ENCODE peak calls at places on chromosomes 7 and 10, in nine cellular contexts. One of them, this sample, is unnamed.

GRCh38 chr10:16929067-16929466 is 111.8 kb upstream of the RSU1 start:
- DNase-seq in IMR-90: no peak
- DNase-seq in H7: no peak
- DNase-seq in C1 segment of cervical spinal cord: no peak
- DNase-seq in activated naive CD4-positive, alpha-beta T cell: no peak
- DNase-seq in SW480: peak; percentile 46
- DNase-seq in activated T-helper 1 cell treated with anti-CD3 and anti-CD28 coated beads, Interleukin-2, amount 50 U/mL, for 16 hours: no peak
- DNase-seq in right cardiac atrium: no peak
- DNase-seq in substantia nigra: no peak
- DNase-seq in this sample: no peak

GRCh38 chr10:28833313-28833712 is 156.0 kb downstream of the BAMBI start:
- DNase-seq in IMR-90: no peak
- DNase-seq in H7: no peak
- DNase-seq in C1 segment of cervical spinal cord: no peak
- DNase-seq in activated naive CD4-positive, alpha-beta T cell: no peak
- DNase-seq in SW480: no peak
- DNase-seq in activated T-helper 1 cell treated with anti-CD3 and anti-CD28 coated beads, Interleukin-2, amount 50 U/mL, for 16 hours: no peak
- DNase-seq in right cardiac atrium: no peak
- DNase-seq in substantia nigra: no peak
- DNase-seq in this sample: no peak

GRCh38 chr10:132407846-132408278 is 10.9 kb downstream of the PWWP2B start:
- DNase-seq in IMR-90: peak; percentile 29
- DNase-seq in H7: peak; percentile 97
- DNase-seq in C1 segment of cervical spinal cord: no peak
- DNase-seq in activated naive CD4-positive, alpha-beta T cell: no peak
- DNase-seq in SW480: no peak
- DNase-seq in activated T-helper 1 cell treated with anti-CD3 and anti-CD28 coated beads, Interleukin-2, amount 50 U/mL, for 16 hours: no peak
- DNase-seq in right cardiac atrium: peak; percentile 67
- DNase-seq in substantia nigra: no peak
- DNase-seq in this sample: no peak

GRCh38 chr10:97777148-97777547 is 5.3 kb upstream of the SFRP5 start:
- DNase-seq in IMR-90: no peak
- DNase-seq in H7: no peak
- DNase-seq in C1 segment of cervical spinal cord: no peak
- DNase-seq in activated naive CD4-positive, alpha-beta T cell: no peak
- DNase-seq in SW480: no peak
- DNase-seq in activated T-helper 1 cell treated with anti-CD3 and anti-CD28 coated beads, Interleukin-2, amount 50 U/mL, for 16 hours: no peak
- DNase-seq in right cardiac atrium: no peak
- DNase-seq in substantia nigra: no peak
- DNase-seq in this sample: no peak

GRCh38 chr10:18566177-18566576 is 85.2 kb downstream of the NSUN6 start:
- DNase-seq in IMR-90: no peak
- DNase-seq in H7: no peak
- DNase-seq in C1 segment of cervical spinal cord: no peak
- DNase-seq in activated naive CD4-positive, alpha-beta T cell: no peak
- DNase-seq in SW480: no peak
- DNase-seq in activated T-helper 1 cell treated with anti-CD3 and anti-CD28 coated beads, Interleukin-2, amount 50 U/mL, for 16 hours: no peak
- DNase-seq in right cardiac atrium: no peak
- DNase-seq in substantia nigra: no peak
- DNase-seq in this sample: no peak

GRCh38 chr10:47190301-47190700 is 109.7 kb upstream of the GDF10 start:
- DNase-seq in IMR-90: no peak
- DNase-seq in H7: no peak
- DNase-seq in C1 segment of cervical spinal cord: no peak
- DNase-seq in activated naive CD4-positive, alpha-beta T cell: no peak
- DNase-seq in SW480: no peak
- DNase-seq in activated T-helper 1 cell treated with anti-CD3 and anti-CD28 coated beads, Interleukin-2, amount 50 U/mL, for 16 hours: no peak
- DNase-seq in right cardiac atrium: no peak
- DNase-seq in substantia nigra: no peak
- DNase-seq in this sample: peak; percentile 43

GRCh38 chr7:82343-83155 is 109.8 kb upstream of the FAM20C start:
- DNase-seq in IMR-90: no peak
- DNase-seq in H7: peak; percentile 94
- DNase-seq in C1 segment of cervical spinal cord: no peak
- DNase-seq in activated naive CD4-positive, alpha-beta T cell: no peak
- DNase-seq in SW480: no peak
- DNase-seq in activated T-helper 1 cell treated with anti-CD3 and anti-CD28 coated beads, Interleukin-2, amount 50 U/mL, for 16 hours: no peak
- DNase-seq in right cardiac atrium: peak; percentile 54
- DNase-seq in substantia nigra: no peak
- DNase-seq in this sample: no peak

GRCh38 chr10:70780772-70781171 is 4.4 kb downstream of the TBATA start:
- DNase-seq in IMR-90: no peak
- DNase-seq in H7: no peak
- DNase-seq in C1 segment of cervical spinal cord: no peak
- DNase-seq in activated naive CD4-positive, alpha-beta T cell: no peak
- DNase-seq in SW480: no peak
- DNase-seq in activated T-helper 1 cell treated with anti-CD3 and anti-CD28 coated beads, Interleukin-2, amount 50 U/mL, for 16 hours: no peak
- DNase-seq in right cardiac atrium: no peak
- DNase-seq in substantia nigra: no peak
- DNase-seq in this sample: no peak

GRCh38 chr10:77943086-77943901 is 16.7 kb upstream of the DLG5 start:
- DNase-seq in IMR-90: peak; percentile 73
- DNase-seq in H7: no peak
- DNase-seq in C1 segment of cervical spinal cord: no peak
- DNase-seq in activated naive CD4-positive, alpha-beta T cell: no peak
- DNase-seq in SW480: peak; percentile 70
- DNase-seq in activated T-helper 1 cell treated with anti-CD3 and anti-CD28 coated beads, Interleukin-2, amount 50 U/mL, for 16 hours: no peak
- DNase-seq in right cardiac atrium: no peak
- DNase-seq in substantia nigra: no peak
- DNase-seq in this sample: no peak

GRCh38 chr7:7732566-7733290 is 14.3 kb upstream of the RPA3 start:
- DNase-seq in IMR-90: peak; percentile 16
- DNase-seq in H7: no peak
- DNase-seq in C1 segment of cervical spinal cord: no peak
- DNase-seq in activated naive CD4-positive, alpha-beta T cell: no peak
- DNase-seq in SW480: no peak
- DNase-seq in activated T-helper 1 cell treated with anti-CD3 and anti-CD28 coated beads, Interleukin-2, amount 50 U/mL, for 16 hours: no peak
- DNase-seq in right cardiac atrium: no peak
- DNase-seq in substantia nigra: no peak
- DNase-seq in this sample: peak; percentile 50

GRCh38 chr7:12518920-12519681 is 51.4 kb upstream of the SCIN start:
- DNase-seq in IMR-90: no peak
- DNase-seq in H7: peak; percentile 38
- DNase-seq in C1 segment of cervical spinal cord: no peak
- DNase-seq in activated naive CD4-positive, alpha-beta T cell: no peak
- DNase-seq in SW480: peak; percentile 49
- DNase-seq in activated T-helper 1 cell treated with anti-CD3 and anti-CD28 coated beads, Interleukin-2, amount 50 U/mL, for 16 hours: no peak
- DNase-seq in right cardiac atrium: no peak
- DNase-seq in substantia nigra: no peak
- DNase-seq in this sample: no peak

GRCh38 chr10:61787170-61787569 is 114.3 kb upstream of the ARID5B start:
- DNase-seq in IMR-90: no peak
- DNase-seq in H7: no peak
- DNase-seq in C1 segment of cervical spinal cord: no peak
- DNase-seq in activated naive CD4-positive, alpha-beta T cell: no peak
- DNase-seq in SW480: no peak
- DNase-seq in activated T-helper 1 cell treated with anti-CD3 and anti-CD28 coated beads, Interleukin-2, amount 50 U/mL, for 16 hours: no peak
- DNase-seq in right cardiac atrium: no peak
- DNase-seq in substantia nigra: no peak
- DNase-seq in this sample: no peak

GRCh38 chr7:107690611-107691010 is 30.0 kb downstream of the SLC26A4 start:
- DNase-seq in IMR-90: peak; percentile 19
- DNase-seq in H7: no peak
- DNase-seq in C1 segment of cervical spinal cord: no peak
- DNase-seq in activated naive CD4-positive, alpha-beta T cell: no peak
- DNase-seq in SW480: no peak
- DNase-seq in activated T-helper 1 cell treated with anti-CD3 and anti-CD28 coated beads, Interleukin-2, amount 50 U/mL, for 16 hours: no peak
- DNase-seq in right cardiac atrium: no peak
- DNase-seq in substantia nigra: no peak
- DNase-seq in this sample: no peak

GRCh38 chr10:123573236-123574147 is 92.7 kb upstream of the GPR26 start:
- DNase-seq in IMR-90: no peak
- DNase-seq in H7: peak; percentile 93
- DNase-seq in C1 segment of cervical spinal cord: no peak
- DNase-seq in activated naive CD4-positive, alpha-beta T cell: peak; percentile 7
- DNase-seq in SW480: peak; percentile 73
- DNase-seq in activated T-helper 1 cell treated with anti-CD3 and anti-CD28 coated beads, Interleukin-2, amount 50 U/mL, for 16 hours: no peak
- DNase-seq in right cardiac atrium: no peak
- DNase-seq in substantia nigra: no peak
- DNase-seq in this sample: peak; percentile 71

GRCh38 chr7:157339777-157340677 is 3.2 kb downstream of the DNAJB6 start:
- DNase-seq in IMR-90: peak; percentile 74
- DNase-seq in H7: peak; percentile 74
- DNase-seq in C1 segment of cervical spinal cord: peak; percentile 36
- DNase-seq in activated naive CD4-positive, alpha-beta T cell: peak; percentile 40
- DNase-seq in SW480: peak; percentile 54
- DNase-seq in activated T-helper 1 cell treated with anti-CD3 and anti-CD28 coated beads, Interleukin-2, amount 50 U/mL, for 16 hours: peak; percentile 47
- DNase-seq in right cardiac atrium: peak; percentile 74
- DNase-seq in substantia nigra: peak; percentile 18
- DNase-seq in this sample: peak; percentile 70

GRCh38 chr10:1368772-1369171 is 312.6 kb downstream of the WDR37 start:
- DNase-seq in IMR-90: no peak
- DNase-seq in H7: peak; percentile 90
- DNase-seq in C1 segment of cervical spinal cord: no peak
- DNase-seq in activated naive CD4-positive, alpha-beta T cell: no peak
- DNase-seq in SW480: peak; percentile 23
- DNase-seq in activated T-helper 1 cell treated with anti-CD3 and anti-CD28 coated beads, Interleukin-2, amount 50 U/mL, for 16 hours: no peak
- DNase-seq in right cardiac atrium: no peak
- DNase-seq in substantia nigra: peak; percentile 15
- DNase-seq in this sample: peak; percentile 36

GRCh38 chr7:139739863-139740597 is 37.8 kb downstream of the HIPK2 start:
- DNase-seq in IMR-90: no peak
- DNase-seq in H7: no peak
- DNase-seq in C1 segment of cervical spinal cord: peak; percentile 40
- DNase-seq in activated naive CD4-positive, alpha-beta T cell: no peak
- DNase-seq in SW480: no peak
- DNase-seq in activated T-helper 1 cell treated with anti-CD3 and anti-CD28 coated beads, Interleukin-2, amount 50 U/mL, for 16 hours: no peak
- DNase-seq in right cardiac atrium: peak; percentile 72
- DNase-seq in substantia nigra: peak; percentile 85
- DNase-seq in this sample: no peak

GRCh38 chr7:142880886-142881505 is 4.5 kb downstream of the TRPV6 start:
- DNase-seq in IMR-90: peak; percentile 1
- DNase-seq in H7: peak; percentile 87
- DNase-seq in C1 segment of cervical spinal cord: no peak
- DNase-seq in activated naive CD4-positive, alpha-beta T cell: peak; percentile 21
- DNase-seq in SW480: no peak
- DNase-seq in activated T-helper 1 cell treated with anti-CD3 and anti-CD28 coated beads, Interleukin-2, amount 50 U/mL, for 16 hours: no peak
- DNase-seq in right cardiac atrium: no peak
- DNase-seq in substantia nigra: no peak
- DNase-seq in this sample: peak; percentile 45

GRCh38 chr7:51070163-51070562 is 246.4 kb downstream of the COBL start:
- DNase-seq in IMR-90: no peak
- DNase-seq in H7: no peak
- DNase-seq in C1 segment of cervical spinal cord: no peak
- DNase-seq in activated naive CD4-positive, alpha-beta T cell: no peak
- DNase-seq in SW480: peak; percentile 19
- DNase-seq in activated T-helper 1 cell treated with anti-CD3 and anti-CD28 coated beads, Interleukin-2, amount 50 U/mL, for 16 hours: no peak
- DNase-seq in right cardiac atrium: no peak
- DNase-seq in substantia nigra: no peak
- DNase-seq in this sample: no peak

GRCh38 chr10:639751-640672 is 49.5 kb downstream of the DIP2C start:
- DNase-seq in IMR-90: no peak
- DNase-seq in H7: peak; percentile 54
- DNase-seq in C1 segment of cervical spinal cord: no peak
- DNase-seq in activated naive CD4-positive, alpha-beta T cell: no peak
- DNase-seq in SW480: no peak
- DNase-seq in activated T-helper 1 cell treated with anti-CD3 and anti-CD28 coated beads, Interleukin-2, amount 50 U/mL, for 16 hours: no peak
- DNase-seq in right cardiac atrium: no peak
- DNase-seq in substantia nigra: no peak
- DNase-seq in this sample: no peak

GRCh38 chr7:150325110-150325611 is 1.8 kb upstream of the ACTR3C start:
- DNase-seq in IMR-90: peak; percentile 17
- DNase-seq in H7: no peak
- DNase-seq in C1 segment of cervical spinal cord: no peak
- DNase-seq in activated naive CD4-positive, alpha-beta T cell: no peak
- DNase-seq in SW480: no peak
- DNase-seq in activated T-helper 1 cell treated with anti-CD3 and anti-CD28 coated beads, Interleukin-2, amount 50 U/mL, for 16 hours: no peak
- DNase-seq in right cardiac atrium: peak; percentile 69
- DNase-seq in substantia nigra: no peak
- DNase-seq in this sample: no peak

GRCh38 chr7:41255113-41255512 is 447.8 kb downstream of the INHBA start:
- DNase-seq in IMR-90: no peak
- DNase-seq in H7: no peak
- DNase-seq in C1 segment of cervical spinal cord: no peak
- DNase-seq in activated naive CD4-positive, alpha-beta T cell: no peak
- DNase-seq in SW480: no peak
- DNase-seq in activated T-helper 1 cell treated with anti-CD3 and anti-CD28 coated beads, Interleukin-2, amount 50 U/mL, for 16 hours: no peak
- DNase-seq in right cardiac atrium: no peak
- DNase-seq in substantia nigra: no peak
- DNase-seq in this sample: no peak

GRCh38 chr7:89761173-89761572 is 393.1 kb upstream of the STEAP1 start:
- DNase-seq in IMR-90: no peak
- DNase-seq in H7: no peak
- DNase-seq in C1 segment of cervical spinal cord: no peak
- DNase-seq in activated naive CD4-positive, alpha-beta T cell: no peak
- DNase-seq in SW480: no peak
- DNase-seq in activated T-helper 1 cell treated with anti-CD3 and anti-CD28 coated beads, Interleukin-2, amount 50 U/mL, for 16 hours: no peak
- DNase-seq in right cardiac atrium: no peak
- DNase-seq in substantia nigra: no peak
- DNase-seq in this sample: no peak

GRCh38 chr7:116524609-116525297 is at the start of gene CAV1:
- DNase-seq in IMR-90: peak; percentile 92
- DNase-seq in H7: peak; percentile 79
- DNase-seq in C1 segment of cervical spinal cord: no peak
- DNase-seq in activated naive CD4-positive, alpha-beta T cell: peak; percentile 28
- DNase-seq in SW480: peak; percentile 78
- DNase-seq in activated T-helper 1 cell treated with anti-CD3 and anti-CD28 coated beads, Interleukin-2, amount 50 U/mL, for 16 hours: no peak
- DNase-seq in right cardiac atrium: peak; percentile 95
- DNase-seq in substantia nigra: no peak
- DNase-seq in this sample: peak; percentile 92

GRCh38 chr10:95442341-95442740 is 118.8 kb downstream of the SORBS1 start:
- DNase-seq in IMR-90: no peak
- DNase-seq in H7: no peak
- DNase-seq in C1 segment of cervical spinal cord: no peak
- DNase-seq in activated naive CD4-positive, alpha-beta T cell: no peak
- DNase-seq in SW480: no peak
- DNase-seq in activated T-helper 1 cell treated with anti-CD3 and anti-CD28 coated beads, Interleukin-2, amount 50 U/mL, for 16 hours: no peak
- DNase-seq in right cardiac atrium: no peak
- DNase-seq in substantia nigra: no peak
- DNase-seq in this sample: no peak

GRCh38 chr10:130236711-130237110 is 100.5 kb downstream of the GLRX3 start:
- DNase-seq in IMR-90: no peak
- DNase-seq in H7: no peak
- DNase-seq in C1 segment of cervical spinal cord: no peak
- DNase-seq in activated naive CD4-positive, alpha-beta T cell: no peak
- DNase-seq in SW480: no peak
- DNase-seq in activated T-helper 1 cell treated with anti-CD3 and anti-CD28 coated beads, Interleukin-2, amount 50 U/mL, for 16 hours: no peak
- DNase-seq in right cardiac atrium: no peak
- DNase-seq in substantia nigra: no peak
- DNase-seq in this sample: no peak

GRCh38 chr10:6402349-6402709 is 177.7 kb downstream of the PRKCQ start:
- DNase-seq in IMR-90: no peak
- DNase-seq in H7: no peak
- DNase-seq in C1 segment of cervical spinal cord: no peak
- DNase-seq in activated naive CD4-positive, alpha-beta T cell: no peak
- DNase-seq in SW480: no peak
- DNase-seq in activated T-helper 1 cell treated with anti-CD3 and anti-CD28 coated beads, Interleukin-2, amount 50 U/mL, for 16 hours: no peak
- DNase-seq in right cardiac atrium: no peak
- DNase-seq in substantia nigra: no peak
- DNase-seq in this sample: no peak

GRCh38 chr10:70690584-70690983 is 18.3 kb downstream of the ADAMTS14 start:
- DNase-seq in IMR-90: no peak
- DNase-seq in H7: no peak
- DNase-seq in C1 segment of cervical spinal cord: no peak
- DNase-seq in activated naive CD4-positive, alpha-beta T cell: no peak
- DNase-seq in SW480: no peak
- DNase-seq in activated T-helper 1 cell treated with anti-CD3 and anti-CD28 coated beads, Interleukin-2, amount 50 U/mL, for 16 hours: no peak
- DNase-seq in right cardiac atrium: no peak
- DNase-seq in substantia nigra: no peak
- DNase-seq in this sample: no peak

GRCh38 chr10:63713191-63714144 is 192.3 kb downstream of the REEP3 start:
- DNase-seq in IMR-90: peak; percentile 59
- DNase-seq in H7: peak; percentile 71
- DNase-seq in C1 segment of cervical spinal cord: peak; percentile 75
- DNase-seq in activated naive CD4-positive, alpha-beta T cell: no peak
- DNase-seq in SW480: no peak
- DNase-seq in activated T-helper 1 cell treated with anti-CD3 and anti-CD28 coated beads, Interleukin-2, amount 50 U/mL, for 16 hours: no peak
- DNase-seq in right cardiac atrium: peak; percentile 88
- DNase-seq in substantia nigra: no peak
- DNase-seq in this sample: peak; percentile 52

GRCh38 chr10:47413531-47414226 is 29.6 kb upstream of the ZNF488 start:
- DNase-seq in IMR-90: no peak
- DNase-seq in H7: no peak
- DNase-seq in C1 segment of cervical spinal cord: no peak
- DNase-seq in activated naive CD4-positive, alpha-beta T cell: no peak
- DNase-seq in SW480: no peak
- DNase-seq in activated T-helper 1 cell treated with anti-CD3 and anti-CD28 coated beads, Interleukin-2, amount 50 U/mL, for 16 hours: no peak
- DNase-seq in right cardiac atrium: peak; percentile 18
- DNase-seq in substantia nigra: no peak
- DNase-seq in this sample: no peak

GRCh38 chr7:8189615-8190014 is 72.4 kb downstream of the ICA1 start:
- DNase-seq in IMR-90: no peak
- DNase-seq in H7: peak; percentile 34
- DNase-seq in C1 segment of cervical spinal cord: no peak
- DNase-seq in activated naive CD4-positive, alpha-beta T cell: no peak
- DNase-seq in SW480: no peak
- DNase-seq in activated T-helper 1 cell treated with anti-CD3 and anti-CD28 coated beads, Interleukin-2, amount 50 U/mL, for 16 hours: no peak
- DNase-seq in right cardiac atrium: no peak
- DNase-seq in substantia nigra: no peak
- DNase-seq in this sample: no peak

This sample was measured in LoVo.